ENCODE peak calls at places on chromosomes 4 and X, in five cellular contexts. M is cardiac fibroblast; K is lower leg skin; T is CD4-positive, alpha-beta T cell; W is PC-3. N is an unnamed sample.

GRCh38 chr4:127917151-127917550 is 36.5 kb downstream of the PLK4 start:
- DNase-seq in M (no peak), K (no peak), T (no peak), W (no peak), N (no peak)

GRCh38 chr4:3201718-3202702 is 46.9 kb upstream of the MSANTD1 start:
- DNase-seq in M (peak), K (no peak), T (peak), W (no peak), N (no peak)

GRCh38 chrX:44093431-44093830 is 120.2 kb upstream of the NDP start:
- DNase-seq in M (no peak), K (no peak), T (no peak), W (no peak), N (no peak)

GRCh38 chr4:67713531-67714247 is 12.7 kb upstream of the UBA6 start:
- DNase-seq in M (no peak), K (no peak), T (no peak), W (peak), N (no peak)

GRCh38 chr4:13542577-13543042 is 1.7 kb downstream of the NKX3-2 start:
- DNase-seq in M (no peak), K (no peak), T (no peak), W (no peak), N (no peak)

GRCh38 chrX:114924846-114925245 is 92.6 kb downstream of the IL13RA2 start:
- DNase-seq in M (peak), K (no peak), T (no peak), W (peak), N (no peak)

GRCh38 chr4:153655928-153656327 is 28.2 kb upstream of the TLR2 start:
- DNase-seq in M (peak), K (peak), T (no peak), W (no peak), N (no peak)

GRCh38 chr4:63728480-63729177 is 680.6 kb downstream of the TECRL start:
- DNase-seq in M (no peak), K (no peak), T (no peak), W (no peak), N (no peak)

GRCh38 chr4:14078311-14078710 is 450.8 kb upstream of the BOD1L1 start:
- DNase-seq in M (no peak), K (no peak), T (no peak), W (no peak), N (no peak)

GRCh38 chr4:139403457-139403856 is 50.5 kb upstream of the RAB33B start:
- DNase-seq in M (peak), K (no peak), T (no peak), W (peak), N (no peak)

GRCh38 chrX:134603806-134604700 is 54.2 kb downstream of the PLAC1 start:
- DNase-seq in M (peak), K (peak), T (no peak), W (peak), N (no peak)

GRCh38 chrX:18389968-18390367 is 35.4 kb upstream of the CDKL5 start:
- DNase-seq in M (no peak), K (no peak), T (no peak), W (peak), N (no peak)

GRCh38 chr4:86977621-86978184 is 42.9 kb downstream of the AFF1 start:
- DNase-seq in M (peak), K (peak), T (no peak), W (peak), N (no peak)

GRCh38 chr4:31045724-31046318 is 325.7 kb downstream of the PCDH7 start:
- DNase-seq in M (peak), K (no peak), T (no peak), W (peak), N (no peak)

GRCh38 chr4:11543710-11544109 is 115.0 kb upstream of the HS3ST1 start:
- DNase-seq in M (peak), K (peak), T (no peak), W (peak), N (no peak)

GRCh38 chrX:107738272-107738671 is 37.3 kb downstream of the TSC22D3 start:
- DNase-seq in M (no peak), K (no peak), T (no peak), W (no peak), N (no peak)

GRCh38 chrX:107741318-107741813 is 34.2 kb downstream of the TSC22D3 start:
- DNase-seq in M (no peak), K (no peak), T (no peak), W (no peak), N (no peak)

GRCh38 chrX:107736781-107737531 is 38.6 kb downstream of the TSC22D3 start:
- DNase-seq in M (peak), K (no peak), T (no peak), W (peak), N (no peak)

GRCh38 chrX:107739541-107739940 is 36.0 kb downstream of the TSC22D3 start:
- DNase-seq in M (no peak), K (no peak), T (no peak), W (no peak), N (no peak)

DNA sequence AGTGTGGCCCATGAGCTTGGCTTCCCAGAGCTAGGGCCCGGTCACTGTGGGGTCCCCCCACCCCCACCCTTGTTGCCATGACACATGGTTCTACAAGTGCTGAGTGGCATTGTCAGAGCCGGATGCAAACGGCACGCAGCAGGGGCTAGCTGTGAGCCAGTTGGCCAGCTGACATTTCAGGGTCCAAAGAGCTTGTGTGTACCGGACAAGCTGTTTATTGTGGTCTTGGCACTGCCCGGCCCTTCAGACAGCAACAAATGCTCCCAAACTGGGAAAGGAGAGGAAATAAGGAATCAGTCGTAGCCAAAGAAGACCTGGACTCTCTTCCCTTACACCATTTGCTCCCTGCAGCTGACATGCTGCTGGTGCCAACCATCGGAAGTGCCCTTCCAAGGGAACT is 36.8 kb downstream of the TSC22D3 start:
- DNase-seq in M (no peak), K (no peak), T (no peak), W (no peak), N (no peak)
- TF ChIP-seq CTCF in M (no peak), K (no peak), T (no peak), W (no peak), N (no peak)

DNA sequence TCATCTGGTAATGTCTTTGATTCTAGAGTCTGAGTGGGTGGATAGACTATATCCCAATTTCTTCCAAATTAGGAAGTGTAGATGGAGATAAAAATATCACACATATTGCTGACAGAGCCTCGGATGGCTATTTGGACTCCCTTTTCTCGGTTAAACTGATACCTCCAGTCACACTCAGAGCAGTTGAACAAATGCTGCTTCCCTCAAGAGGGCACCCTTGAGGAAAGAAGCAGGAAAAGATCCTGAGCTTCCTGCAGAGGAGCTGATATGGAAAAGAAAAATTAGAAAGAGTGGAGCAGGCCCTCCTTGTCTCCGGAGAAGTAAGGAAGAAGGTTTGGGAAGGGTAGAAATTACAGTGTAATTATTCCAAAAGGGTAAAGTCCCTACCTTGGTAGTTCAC is 96.2 kb upstream of the CCSER1 start:
- DNase-seq in M (no peak), K (no peak), T (no peak), W (peak), N (no peak)
- TF ChIP-seq CTCF in M (no peak), K (no peak), T (no peak), W (peak), N (peak)

DNA sequence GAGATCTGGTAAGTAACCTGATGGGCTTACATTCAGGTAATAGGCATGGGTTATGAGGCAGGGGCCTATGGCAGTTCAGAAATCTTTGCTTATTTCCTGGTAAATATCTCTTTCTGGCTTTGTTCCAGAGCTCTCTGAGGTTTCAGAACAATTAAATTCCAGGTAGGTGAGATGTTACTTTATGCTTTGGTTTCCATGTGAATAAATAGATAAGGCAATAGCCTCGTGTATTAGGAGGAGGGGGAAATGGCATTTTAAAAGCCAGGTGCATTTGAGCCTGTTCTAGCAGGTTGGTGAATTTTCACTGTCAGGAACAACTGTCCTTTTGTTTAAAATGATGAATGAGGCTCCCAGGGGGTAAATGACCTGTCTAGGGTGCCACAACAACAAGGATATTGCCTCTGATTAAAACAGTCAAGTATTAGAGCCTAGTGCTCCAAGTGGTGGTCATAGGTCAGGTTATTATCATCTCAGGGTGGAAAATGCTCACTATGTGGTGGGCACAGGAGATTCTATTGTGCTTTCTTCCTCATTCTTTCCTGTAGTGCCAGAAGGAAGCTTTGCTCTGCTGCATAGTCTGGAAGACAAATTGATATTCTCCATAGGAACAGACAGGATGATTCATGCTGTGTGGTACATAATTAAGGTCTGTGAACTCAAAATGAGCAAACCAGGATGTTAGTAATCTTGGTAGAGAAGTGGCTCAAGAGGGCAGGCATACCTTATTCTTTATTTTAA is 296.2 kb downstream of the INPP4B start:
- DNase-seq in M (peak), K (no peak), T (no peak), W (peak), N (no peak)
- TF ChIP-seq CTCF in M (no peak), K (no peak), T (no peak), W (peak), N (no peak)

DNA sequence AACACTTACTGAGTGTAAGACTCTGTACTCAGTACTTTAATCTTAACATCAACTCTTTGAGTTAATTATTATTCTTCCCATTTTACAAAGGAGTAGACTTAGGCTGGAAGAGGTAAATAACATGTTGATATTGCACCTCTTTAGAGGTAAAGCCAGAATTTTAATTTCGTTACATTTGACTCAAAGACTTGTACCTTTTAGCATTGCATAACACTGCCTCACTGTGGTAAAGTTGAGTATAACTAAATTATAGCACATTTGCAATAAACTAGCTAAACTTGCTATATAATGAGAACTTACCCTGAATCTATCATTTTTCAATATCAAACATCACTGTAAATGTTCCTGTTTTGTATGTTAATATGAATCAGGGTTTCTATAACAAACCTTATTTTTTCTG is 218.5 kb downstream of the PRR32 start:
- DNase-seq in M (no peak), K (no peak), T (no peak), W (peak), N (no peak)
- TF ChIP-seq CTCF in M (no peak), K (no peak), T (no peak), W (peak), N (no peak)

GRCh38 chrX:38664285-38664684 is 102.9 kb downstream of the TSPAN7 start:
- DNase-seq in M (peak), K (no peak), T (no peak), W (peak), N (no peak)
- TF ChIP-seq CTCF in M (peak), K (no peak), T (no peak), W (peak), N (peak)

GRCh38 chr4:6702761-6703160 is 6.9 kb downstream of the MRFAP1L1 start:
- DNase-seq in M (no peak), K (no peak), T (no peak), W (no peak), N (no peak)

GRCh38 chr4:6703786-6704185 is 5.9 kb downstream of the MRFAP1L1 start:
- DNase-seq in M (peak), K (no peak), T (no peak), W (no peak), N (no peak)

GRCh38 chr4:6699903-6700302 is 6.2 kb downstream of the S100P start:
- DNase-seq in M (no peak), K (no peak), T (no peak), W (no peak), N (no peak)

GRCh38 chr4:6705638-6706037 is 4.0 kb downstream of the MRFAP1L1 start:
- DNase-seq in M (no peak), K (no peak), T (no peak), W (no peak), N (no peak)

GRCh38 chr4:6701371-6701770 is 7.7 kb downstream of the S100P start:
- DNase-seq in M (no peak), K (no peak), T (no peak), W (peak), N (no peak)
- TF ChIP-seq CTCF in M (peak), K (no peak), T (peak), W (peak), N (peak)